ENCODE peak calls at places on chromosomes 3 and 15, in five cellular contexts. Q is GF-D8, G is HS-27A, S is IMR-90, B is heart left ventricle. K is an unnamed sample.

GRCh38 chr3:187491371-187491770 is 123.2 kb downstream of the RTP4 start:
- DNase-seq in S (no peak), G (no peak), Q (no peak), B (no peak), K (no peak)

GRCh38 chr3:120420855-120421570 is 29.8 kb downstream of the FSTL1 start:
- DNase-seq in S (peak), B (peak), Q (no peak), G (no peak), K (no peak)

GRCh38 chr3:12471228-12471627 is 13.1 kb upstream of the TSEN2 start:
- DNase-seq in B (no peak), Q (no peak), S (no peak), G (no peak), K (no peak)

GRCh38 chr3:133396906-133397305 is 3.0 kb upstream of the BFSP2 start:
- DNase-seq in Q (no peak), B (no peak), G (no peak), S (no peak), K (no peak)

GRCh38 chr3:181326637-181327223 is 337.2 kb upstream of the DNAJC19 start:
- DNase-seq in B (no peak), G (no peak), S (no peak), Q (no peak), K (no peak)

GRCh38 chr3:78580691-78581090 is 1187.1 kb downstream of the ROBO1 start:
- DNase-seq in S (no peak), B (no peak), Q (no peak), G (no peak), K (no peak)

GRCh38 chr3:138348107-138348949 is at the start of gene MRAS:
- DNase-seq in Q (no peak), G (peak), S (peak), B (peak), K (peak)

GRCh38 chr3:37456270-37456708 is 281.9 kb upstream of the LRRFIP2 start:
- DNase-seq in S (no peak), B (peak), G (no peak), Q (no peak), K (no peak)

GRCh38 chr3:186826978-186827857 is 15.3 kb upstream of the ADIPOQ start:
- DNase-seq in B (peak), S (peak), G (no peak), Q (peak), K (peak)

GRCh38 chr3:36792342-36792741 is 28.0 kb upstream of the DCLK3 start:
- DNase-seq in S (peak), B (no peak), G (no peak), Q (no peak), K (no peak)

GRCh38 chr3:169552533-169552932 is 111.0 kb downstream of the MECOM start:
- DNase-seq in G (no peak), S (peak), B (no peak), Q (no peak), K (peak)

GRCh38 chr3:114092151-114093000 is 35.8 kb downstream of the QTRT2 start:
- DNase-seq in B (no peak), G (no peak), S (no peak), Q (peak), K (no peak)

GRCh38 chr3:41277790-41278465 is 78.6 kb downstream of the CTNNB1 start:
- DNase-seq in S (no peak), Q (no peak), G (no peak), B (no peak), K (no peak)

GRCh38 chr15:33234019-33234418 is 39.5 kb upstream of the FMN1 start:
- DNase-seq in S (peak), G (no peak), Q (no peak), B (no peak), K (no peak)

GRCh38 chr3:185629554-185630181 is 43.6 kb downstream of the SENP2 start:
- DNase-seq in S (peak), B (no peak), G (no peak), Q (no peak), K (no peak)

GRCh38 chr3:178507507-178508442 is 28.5 kb upstream of the KCNMB2 start:
- DNase-seq in G (no peak), B (peak), S (no peak), Q (no peak), K (no peak)

GRCh38 chr15:101039461-101039860 is 120.3 kb downstream of the LRRK1 start:
- DNase-seq in B (peak), G (no peak), Q (no peak), S (peak), K (no peak)

K was measured in MG63.